ENCODE peak calls at places on chromosome 18, in seven cellular contexts. B, S, Y, P, H, J and E are unnamed samples.

GRCh38 chr18:74596959-74597661 is 560 bp upstream of the ZNF407 start:
- DNase-seq in H (peak; percentile 84), P (peak; percentile 31), J (peak; percentile 79), S (peak; percentile 80), B (peak; percentile 18), Y (peak; percentile 85), E (peak; percentile 87)

GRCh38 chr18:65938592-65939372 is 188.0 kb downstream of the CDH7 start:
- DNase-seq in Y (peak; percentile 8), P (no peak), H (peak; percentile 27), S (peak; percentile 13), J (no peak), B (peak; percentile 0), E (no peak)

GRCh38 chr18:53937037-53937436 is 287.4 kb downstream of the MBD2 start:
- DNase-seq in P (no peak), B (no peak), Y (peak; percentile 3), H (no peak), J (no peak), S (no peak), E (no peak)

GRCh38 chr18:41134426-41134825 is 820.6 kb upstream of the PIK3C3 start:
- DNase-seq in P (no peak), J (no peak), Y (no peak), B (no peak), S (no peak), H (no peak), E (no peak)

GRCh38 chr18:12750708-12751502 is 48.1 kb downstream of the PSMG2 start:
- DNase-seq in P (no peak), H (no peak), B (no peak), Y (no peak), J (no peak), S (no peak), E (no peak)

GRCh38 chr18:61606759-61607158 is 273.5 kb downstream of the CDH20 start:
- DNase-seq in P (peak; percentile 80), Y (no peak), J (peak; percentile 81), B (peak; percentile 30), H (peak; percentile 70), S (peak; percentile 96), E (peak; percentile 83)

GRCh38 chr18:12989397-12990127 is 1.6 kb upstream of the CEP192 start:
- DNase-seq in B (no peak), S (no peak), P (no peak), H (no peak), Y (no peak), J (no peak), E (no peak)

GRCh38 chr18:2903006-2903405 is 56.2 kb downstream of the EMILIN2 start:
- DNase-seq in J (no peak), Y (no peak), H (peak; percentile 78), P (no peak), B (no peak), S (peak; percentile 85), E (peak; percentile 91)

GRCh38 chr18:64208531-64208930 is 59.6 kb upstream of the LINC00305 start:
- DNase-seq in B (no peak), S (no peak), Y (no peak), H (no peak), J (no peak), P (no peak), E (no peak)

GRCh38 chr18:35127201-35127600 is 86.0 kb downstream of the MAPRE2 start:
- DNase-seq in P (no peak), H (no peak), B (no peak), Y (no peak), J (no peak), S (peak; percentile 18), E (no peak)

GRCh38 chr18:48179666-48180065 is 229.5 kb downstream of the ZBTB7C start:
- DNase-seq in P (no peak), H (no peak), J (no peak), Y (no peak), S (no peak), B (no peak), E (no peak)

GRCh38 chr18:48405108-48405507 is 4.1 kb downstream of the ZBTB7C start:
- DNase-seq in J (no peak), B (no peak), P (no peak), Y (no peak), H (no peak), S (peak; percentile 15), E (no peak)

GRCh38 chr18:41072946-41073345 is 882.1 kb upstream of the PIK3C3 start:
- DNase-seq in B (no peak), H (no peak), Y (no peak), S (no peak), P (no peak), J (no peak), E (no peak)

GRCh38 chr18:74760026-74760425 is 162.4 kb downstream of the ZNF407 start:
- DNase-seq in S (no peak), B (no peak), J (no peak), Y (no peak), H (no peak), P (no peak), E (no peak)

GRCh38 chr18:75276813-75277628 is 66.4 kb downstream of the TSHZ1 start:
- DNase-seq in B (no peak), P (no peak), J (no peak), H (no peak), Y (peak; percentile 11), S (no peak), E (no peak)

GRCh38 chr18:48840491-48840877 is 110.3 kb downstream of the SMAD7 start:
- DNase-seq in B (no peak), S (no peak), J (peak; percentile 9), P (no peak), H (no peak), Y (no peak), E (peak; percentile 50)

GRCh38 chr18:27263369-27263768 is 78.3 kb upstream of the CHST9 start:
- DNase-seq in J (no peak), S (no peak), Y (no peak), B (no peak), P (no peak), H (no peak), E (no peak)

GRCh38 chr18:35386600-35387366 is 9.6 kb upstream of the ZNF396 start:
- DNase-seq in P (peak; percentile 27), J (peak; percentile 71), S (peak; percentile 93), Y (peak; percentile 87), B (peak; percentile 59), H (peak; percentile 91), E (peak; percentile 55)

GRCh38 chr18:24271381-24272331 is 126.0 kb downstream of the OSBPL1A start:
- DNase-seq in S (peak; percentile 85), H (peak; percentile 90), J (peak; percentile 85), Y (peak; percentile 17), B (peak; percentile 56), P (peak; percentile 55), E (peak; percentile 91)

GRCh38 chr18:68549257-68549871 is 165.5 kb downstream of the TMX3 start:
- DNase-seq in Y (no peak), P (no peak), S (peak; percentile 25), B (no peak), H (no peak), J (no peak), E (no peak)

GRCh38 chr18:58337285-58337684 is 291.6 kb downstream of the ALPK2 start:
- DNase-seq in J (no peak), B (no peak), S (no peak), Y (no peak), P (no peak), H (no peak), E (no peak)
- H3K27ac ChIP-seq in J (no peak overlapping the region), B (no peak overlapping the region), S (no peak overlapping the region), Y (no peak overlapping the region), P (no peak overlapping the region), H (no peak overlapping the region), E (peak overlapping the region; percentile 69)

GRCh38 chr18:666177-666576 is 8.7 kb downstream of the TYMS start:
- DNase-seq in S (no peak), H (no peak), J (no peak), P (no peak), B (no peak), Y (no peak), E (no peak)

GRCh38 chr18:668263-668662 is 10.8 kb downstream of the TYMS start:
- DNase-seq in S (no peak), Y (no peak), J (no peak), H (no peak), P (no peak), B (no peak), E (no peak)

GRCh38 chr18:670456-670996 is 13.1 kb downstream of the TYMS start:
- DNase-seq in P (no peak), S (no peak), J (no peak), Y (no peak), H (no peak), B (no peak), E (no peak)

GRCh38 chr18:669077-669476 is 11.6 kb downstream of the TYMS start:
- DNase-seq in P (no peak), S (no peak), H (no peak), J (no peak), B (no peak), Y (no peak), E (no peak)

DNA sequence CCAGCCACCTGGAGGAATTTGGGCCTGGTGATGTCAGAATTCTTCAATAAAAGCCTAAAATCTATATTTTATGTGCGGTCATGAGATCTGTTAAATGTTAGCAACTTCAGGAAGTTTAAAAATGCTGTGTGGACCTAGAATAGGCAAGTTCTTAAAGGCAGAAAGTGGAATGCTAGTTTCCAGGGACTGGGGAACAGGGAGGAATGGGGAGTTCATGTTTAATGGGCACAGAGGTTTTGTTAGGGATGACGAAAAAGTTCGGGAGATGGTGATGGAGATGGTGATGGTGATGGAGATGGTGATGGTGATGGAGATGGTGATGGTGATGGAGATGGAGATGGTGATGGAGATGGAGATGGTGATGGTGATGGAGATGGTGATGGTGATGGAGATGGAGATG is 9.2 kb downstream of the TYMS start:
- DNase-seq in Y (no peak), J (no peak), H (no peak), S (no peak), P (no peak), B (no peak), E (no peak)
- H3K4me3 ChIP-seq in Y (no peak overlapping the region), J (no peak overlapping the region), H (no peak overlapping the region), S (no peak overlapping the region), P (no peak overlapping the region), B (no peak overlapping the region), E (no peak overlapping the region)

GRCh38 chr18:77006305-77007175 is 126.0 kb downstream of the MBP start:
- DNase-seq in J (peak; percentile 53), P (no peak), H (no peak), B (no peak), S (no peak), Y (no peak), E (peak; percentile 71)
- H3K4me1 ChIP-seq in J (no peaks in the 10 kb centered on the region), P (no peaks in the 10 kb centered on the region), H (no peaks in the 10 kb centered on the region), B (no peaks in the 10 kb centered on the region), S (no peaks in the 10 kb centered on the region), Y (peaks cover 11% of the 10 kb centered on the region), E (peaks cover 2% of the 10 kb centered on the region)

DNA sequence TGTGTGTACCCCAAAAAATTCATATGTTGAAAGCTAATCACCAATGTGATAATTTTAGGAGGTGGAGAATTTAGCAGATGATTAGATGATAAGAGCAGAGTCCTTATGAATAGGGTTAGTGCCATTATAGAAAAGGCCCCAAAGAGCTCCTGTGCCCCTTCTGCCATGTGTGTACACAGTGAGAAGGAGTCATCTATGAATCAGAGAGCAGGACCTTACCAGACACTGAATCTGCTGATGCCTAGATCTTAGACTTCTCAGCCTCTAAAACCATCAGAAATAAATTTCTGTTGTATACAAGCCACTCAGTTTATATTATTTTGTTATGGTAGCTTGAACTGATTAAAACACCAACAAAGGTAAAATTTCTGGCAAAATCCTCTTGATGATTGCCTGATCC is 560.0 kb upstream of the CDH2 start:
- DNase-seq in Y (no peak), P (no peak), S (no peak), B (no peak), H (no peak), J (no peak), E (no peak)
- H3K27ac ChIP-seq in Y (no peak overlapping the region), P (no peak overlapping the region), S (no peak overlapping the region), B (peak overlapping the region; percentile 64), H (no peak overlapping the region), J (no peak overlapping the region), E (no peak overlapping the region)

GRCh38 chr18:58785171-58785805 is 79.4 kb upstream of the ZNF532 start:
- DNase-seq in H (peak; percentile 80), P (peak; percentile 87), S (peak; percentile 75), J (peak; percentile 53), B (peak; percentile 61), Y (no peak), E (no peak)
- H3K4me3 ChIP-seq in H (no peak overlapping the region), P (no peak overlapping the region), S (no peak overlapping the region), J (no peak overlapping the region), B (no peak overlapping the region), Y (no peak overlapping the region), E (no peak overlapping the region)